ENCODE peak calls at places on chromosomes 13 and 19, in nine cellular contexts. C, V, A, I, T, Y, W, L and B are unnamed samples.
A peak's percentile ranks its signal among the peaks of the same experiment; 100 is the strongest.

GRCh38 chr13:101916108-101916757 is 463.8 kb downstream of the ITGBL1 start:
- DNase-seq in C (no peak), V (no peak), A (no peak), I (no peak), T (no peak), Y (no peak), W (peak; percentile 36), L (peak; percentile 71), B (peak; percentile 69)

GRCh38 chr19:2722541-2723344 is 1.6 kb upstream of the DIRAS1 start:
- DNase-seq in C (no peak), V (no peak), A (no peak), I (no peak), T (no peak), Y (no peak), W (no peak), L (no peak), B (no peak)

GRCh38 chr19:46958542-46958941 is 61.1 kb upstream of the NPAS1 start:
- DNase-seq in C (no peak), V (no peak), A (no peak), I (no peak), T (no peak), Y (no peak), W (no peak), L (no peak), B (no peak)

GRCh38 chr19:44585371-44586141 is 27.8 kb upstream of the IGSF23 start:
- DNase-seq in C (no peak), V (no peak), A (no peak), I (no peak), T (no peak), Y (no peak), W (no peak), L (no peak), B (no peak)

GRCh38 chr13:37381502-37381901 is 217.1 kb downstream of the POSTN start:
- DNase-seq in C (no peak), V (no peak), A (no peak), I (no peak), T (no peak), Y (no peak), W (no peak), L (no peak), B (no peak)

GRCh38 chr19:12913871-12914690 is 5.0 kb downstream of the SYCE2 start:
- DNase-seq in C (no peak), V (peak; percentile 42), A (peak; percentile 15), I (peak; percentile 44), T (no peak), Y (peak; percentile 51), W (no peak), L (no peak), B (peak; percentile 92)

GRCh38 chr19:45153339-45154063 is 7.3 kb downstream of the NKPD1 start:
- DNase-seq in C (no peak), V (peak; percentile 40), A (no peak), I (peak; percentile 24), T (peak; percentile 48), Y (no peak), W (no peak), L (peak; percentile 90), B (peak; percentile 16)

GRCh38 chr19:7831452-7831851 is 1.4 kb downstream of the EVI5L start:
- DNase-seq in C (no peak), V (no peak), A (peak; percentile 35), I (no peak), T (no peak), Y (no peak), W (peak; percentile 53), L (peak; percentile 57), B (no peak)

GRCh38 chr19:35776102-35776788 is 881 bp downstream of the ARHGAP33 start:
- DNase-seq in C (no peak), V (no peak), A (no peak), I (no peak), T (no peak), Y (no peak), W (no peak), L (no peak), B (no peak)

GRCh38 chr13:43484432-43485225 is 302.1 kb downstream of the ENOX1 start:
- DNase-seq in C (no peak), V (no peak), A (no peak), I (no peak), T (no peak), Y (no peak), W (no peak), L (no peak), B (no peak)

GRCh38 chr19:6378498-6378897 is 2.8 kb upstream of the PSPN start:
- DNase-seq in C (no peak), V (no peak), A (no peak), I (no peak), T (no peak), Y (no peak), W (no peak), L (no peak), B (no peak)